ENCODE peak calls at places on chromosomes 2 and 18, in four cellular contexts. X is BJ; G is dermis microvascular lymphatic vessel endothelial cell; R is stimulated activated CD8-positive, alpha-beta memory T cell treated with anti-CD3 and anti-CD28 coated beads, Interleukin-15, amount 100 ng/mL, for 1 hour. E is an unnamed sample.

GRCh38 chr2:190860985-190861721 is 19.5 kb upstream of the GLS start:
- DNase-seq in R (no peak), X (no peak), G (no peak), E (no peak)

GRCh38 chr2:18047114-18047695 is 168.7 kb downstream of the KCNS3 start:
- DNase-seq in R (no peak), G (no peak), X (no peak), E (no peak)

GRCh38 chr2:158034198-158034831 is 67.4 kb upstream of the UPP2 start:
- DNase-seq in G (peak; percentile 61), R (no peak), X (no peak), E (no peak)

GRCh38 chr2:120709608-120710041 is 26.0 kb upstream of the GLI2 start:
- DNase-seq in R (no peak), X (no peak), G (no peak), E (no peak)

GRCh38 chr2:109144721-109145120 is 15.7 kb downstream of the SH3RF3 start:
- DNase-seq in R (no peak), G (no peak), X (no peak), E (no peak)

GRCh38 chr18:6752200-6752873 is 22.8 kb downstream of the ARHGAP28 start:
- DNase-seq in R (no peak), X (peak; percentile 63), G (peak; percentile 31), E (no peak)

GRCh38 chr2:159658887-159659437 is 42.6 kb upstream of the BAZ2B start:
- DNase-seq in R (no peak), G (no peak), X (no peak), E (no peak)

GRCh38 chr18:37403100-37403781 is 162.4 kb downstream of the CELF4 start:
- DNase-seq in X (peak; percentile 80), G (no peak), R (no peak), E (no peak)

GRCh38 chr18:10057401-10057800 is 143.6 kb downstream of the VAPA start:
- DNase-seq in X (no peak), R (no peak), G (peak; percentile 14), E (no peak)

GRCh38 chr18:76435321-76435989 is 59.6 kb downstream of the ZNF516 start:
- DNase-seq in X (no peak), G (no peak), R (no peak), E (no peak)

GRCh38 chr18:63366270-63366990 is 576 bp downstream of the KDSR start:
- DNase-seq in X (no peak), R (peak; percentile 46), G (peak; percentile 86), E (peak; percentile 30)

GRCh38 chr2:98158305-98158704 is 71.3 kb downstream of the VWA3B start:
- DNase-seq in G (no peak), X (no peak), R (no peak), E (no peak)

GRCh38 chr2:229133155-229133772 is 137.8 kb downstream of the PID1 start:
- DNase-seq in R (no peak), X (no peak), G (peak; percentile 3), E (no peak)

GRCh38 chr2:71604709-71605085 is 151.3 kb downstream of the DYSF start:
- DNase-seq in R (no peak), G (no peak), X (no peak), E (no peak)

GRCh38 chr2:152298754-152299153 is 36.2 kb upstream of the FMNL2 start:
- DNase-seq in X (no peak), R (no peak), G (no peak), E (no peak)

GRCh38 chr2:117271631-117272030 is 542.9 kb upstream of the DDX18 start:
- DNase-seq in X (no peak), G (no peak), R (no peak), E (no peak)

GRCh38 chr2:186533717-186534116 is 47.7 kb downstream of the ZC3H15 start:
- DNase-seq in G (no peak), X (no peak), R (no peak), E (no peak)

GRCh38 chr2:209579236-209579749 is 155.4 kb downstream of the MAP2 start:
- DNase-seq in R (no peak), G (peak; percentile 5), X (no peak), E (no peak)

GRCh38 chr18:25464211-25464610 is 112.2 kb upstream of the ZNF521 start:
- DNase-seq in X (peak; percentile 54), R (no peak), G (no peak), E (no peak)

GRCh38 chr2:235300368-235301201 is 193.3 kb upstream of the AGAP1 start:
- DNase-seq in G (peak; percentile 61), R (no peak), X (peak; percentile 27), E (no peak)

GRCh38 chr2:230905448-230906430 is 19.3 kb downstream of the GPR55 start:
- DNase-seq in X (no peak), R (peak; percentile 67), G (no peak), E (peak; percentile 58)

GRCh38 chr2:2804528-2804927 is 473.5 kb upstream of the MYT1L start:
- DNase-seq in X (no peak), R (no peak), G (no peak), E (no peak)

GRCh38 chr18:56120781-56121180 is 517.6 kb downstream of the TXNL1 start:
- DNase-seq in R (no peak), X (no peak), G (no peak), E (no peak)

GRCh38 chr2:234625626-234626253 is 128.9 kb upstream of the ARL4C start:
- DNase-seq in X (no peak), G (no peak), R (no peak), E (no peak)

GRCh38 chr2:133252770-133253355 is 315.4 kb downstream of the NCKAP5 start:
- DNase-seq in R (no peak), X (no peak), G (no peak), E (no peak)

GRCh38 chr2:11357428-11357972 is 13.1 kb upstream of the ROCK2 start:
- DNase-seq in X (no peak), G (no peak), R (no peak), E (no peak)

GRCh38 chr18:3454365-3455089 is 4.6 kb downstream of the TGIF1 start:
- DNase-seq in G (peak; percentile 88), X (no peak), R (peak; percentile 17), E (no peak)

GRCh38 chr18:50507120-50507590 is 52.7 kb upstream of the MAPK4 start:
- DNase-seq in R (no peak), X (no peak), G (no peak), E (no peak)

GRCh38 chr2:204871246-204871953 is 326.1 kb downstream of the PARD3B start:
- DNase-seq in X (no peak), G (peak; percentile 83), R (no peak), E (no peak)

GRCh38 chr2:8837795-8838140 is 355 bp upstream of the KIDINS220 start:
- DNase-seq in X (no peak), G (no peak), R (no peak), E (no peak)

GRCh38 chr2:85778646-85779364 is 25.0 kb downstream of the ATOH8 start:
- DNase-seq in X (no peak), R (no peak), G (no peak), E (no peak)